ENCODE peak calls at places on chromosome 9, in nine cellular contexts. U is NCI-H2107; W is astrocyte of the spinal cord; R is RCC 7860; O is mesenchymal stem cell; J is GM13977; P is cardiac septum; C is stimulated activated CD4-positive, alpha-beta T cell treated with anti-CD3 and anti-CD28 coated beads, Interleukin-4, amount 100 ng/mL, for 24 hours; B is brain microvascular endothelial cell. Z is an unnamed sample.
A peak's percentile ranks its signal among the peaks of the same experiment; 100 is the strongest.

GRCh38 chr9:101254733-101255473 is 129.9 kb downstream of the BAAT start:
- DNase-seq in U (no peak), W (no peak), R (no peak), O (no peak), J (no peak), P (no peak), C (no peak), B (no peak), Z (no peak)

GRCh38 chr9:4983541-4984165 is 1.4 kb upstream of the JAK2 start:
- DNase-seq in U (no peak), W (no peak), R (no peak), O (peak; percentile 38), J (no peak), P (no peak), C (no peak), B (no peak), Z (no peak)

GRCh38 chr9:4833781-4834560 is 41.2 kb downstream of the RCL1 start:
- DNase-seq in U (no peak), W (no peak), R (no peak), O (peak; percentile 76), J (no peak), P (no peak), C (no peak), B (no peak), Z (no peak)

GRCh38 chr9:76180541-76180940 is 213.7 kb downstream of the RFK start:
- DNase-seq in U (no peak), W (peak; percentile 71), R (peak; percentile 41), O (peak; percentile 81), J (no peak), P (no peak), C (no peak), B (peak; percentile 71), Z (peak; percentile 58)

GRCh38 chr9:117718085-117718484 is 13.9 kb downstream of the TLR4 start:
- DNase-seq in U (no peak), W (peak; percentile 45), R (no peak), O (peak; percentile 62), J (peak; percentile 7), P (no peak), C (no peak), B (no peak), Z (no peak)

GRCh38 chr9:109767404-109767803 is 12.6 kb upstream of the PALM2AKAP2 start:
- DNase-seq in U (no peak), W (no peak), R (no peak), O (peak; percentile 33), J (no peak), P (no peak), C (no peak), B (no peak), Z (no peak)

GRCh38 chr9:13268469-13268868 is 11.0 kb downstream of the MPDZ start:
- DNase-seq in U (no peak), W (peak; percentile 33), R (peak; percentile 74), O (peak; percentile 64), J (no peak), P (no peak), C (no peak), B (peak; percentile 77), Z (no peak)

GRCh38 chr9:36728651-36729520 is 156.2 kb downstream of the MELK start:
- DNase-seq in U (peak; percentile 75), W (peak; percentile 72), R (peak; percentile 22), O (peak; percentile 74), J (peak; percentile 70), P (peak; percentile 76), C (peak; percentile 71), B (peak; percentile 68), Z (peak; percentile 33)

GRCh38 chr9:134243778-134244467 is 79.6 kb upstream of the RNU6ATAC start:
- DNase-seq in U (no peak), W (no peak), R (no peak), O (peak; percentile 58), J (peak; percentile 88), P (peak; percentile 88), C (peak; percentile 33), B (no peak), Z (no peak)

Z was measured in retinal pigment epithelial cell.